ENCODE peak calls at places on chromosomes 7 and 10, in four cellular contexts. One of them, this sample, is unnamed.

GRCh38 chr10:58267713-58268453 is at the start of gene IPMK:
- DNase-seq in nephron progenitor cell: peak
- DNase-seq in MCF 10A: peak
- DNase-seq in iris pigment epithelial cell: peak
- DNase-seq in this sample: peak

GRCh38 chr10:22436893-22437619 is 91.8 kb downstream of the SPAG6 start:
- DNase-seq in nephron progenitor cell: peak
- DNase-seq in MCF 10A: peak
- DNase-seq in iris pigment epithelial cell: peak
- DNase-seq in this sample: no peak

GRCh38 chr10:91409869-91410637 is at the start of gene HECTD2:
- DNase-seq in nephron progenitor cell: peak
- DNase-seq in MCF 10A: peak
- DNase-seq in iris pigment epithelial cell: peak
- DNase-seq in this sample: peak

GRCh38 chr10:110190170-110190569 is 17.2 kb upstream of the MXI1 start:
- DNase-seq in nephron progenitor cell: no peak
- DNase-seq in MCF 10A: no peak
- DNase-seq in iris pigment epithelial cell: no peak
- DNase-seq in this sample: no peak

GRCh38 chr10:6755891-6756460 is 175.9 kb upstream of the PRKCQ start:
- DNase-seq in nephron progenitor cell: no peak
- DNase-seq in MCF 10A: no peak
- DNase-seq in iris pigment epithelial cell: peak
- DNase-seq in this sample: no peak

GRCh38 chr7:128726031-128726430 is 13.1 kb upstream of the CALU start:
- DNase-seq in nephron progenitor cell: no peak
- DNase-seq in MCF 10A: no peak
- DNase-seq in iris pigment epithelial cell: no peak
- DNase-seq in this sample: no peak

GRCh38 chr10:131648386-131649020 is 252.3 kb upstream of the PPP2R2D start:
- DNase-seq in nephron progenitor cell: no peak
- DNase-seq in MCF 10A: no peak
- DNase-seq in iris pigment epithelial cell: no peak
- DNase-seq in this sample: no peak

GRCh38 chr10:125661942-125662515 is 20.9 kb downstream of the TEX36 start:
- DNase-seq in nephron progenitor cell: no peak
- DNase-seq in MCF 10A: peak
- DNase-seq in iris pigment epithelial cell: peak
- DNase-seq in this sample: no peak

GRCh38 chr10:77118603-77119282 is 518.9 kb downstream of the KCNMA1 start:
- DNase-seq in nephron progenitor cell: no peak
- DNase-seq in MCF 10A: no peak
- DNase-seq in iris pigment epithelial cell: no peak
- DNase-seq in this sample: no peak

GRCh38 chr10:4370376-4370775 is 455.6 kb upstream of the AKR1E2 start:
- DNase-seq in nephron progenitor cell: no peak
- DNase-seq in MCF 10A: no peak
- DNase-seq in iris pigment epithelial cell: no peak
- DNase-seq in this sample: no peak

GRCh38 chr7:93569189-93569588 is 5.3 kb downstream of the CALCR start:
- DNase-seq in nephron progenitor cell: no peak
- DNase-seq in MCF 10A: no peak
- DNase-seq in iris pigment epithelial cell: no peak
- DNase-seq in this sample: no peak

GRCh38 chr10:58587676-58588075 is 75.0 kb downstream of the BICC1 start:
- DNase-seq in nephron progenitor cell: no peak
- DNase-seq in MCF 10A: no peak
- DNase-seq in iris pigment epithelial cell: peak
- DNase-seq in this sample: no peak

GRCh38 chr7:17625038-17625437 is 315.3 kb downstream of the SNX13 start:
- DNase-seq in nephron progenitor cell: no peak
- DNase-seq in MCF 10A: no peak
- DNase-seq in iris pigment epithelial cell: peak
- DNase-seq in this sample: no peak

GRCh38 chr7:155172141-155172540 is 102.0 kb downstream of the HTR5A start:
- DNase-seq in nephron progenitor cell: no peak
- DNase-seq in MCF 10A: no peak
- DNase-seq in iris pigment epithelial cell: no peak
- DNase-seq in this sample: no peak